ENCODE peak calls at places on chromosomes 11 and 22, in ten cellular contexts. X, A, L, T, F, B, Z, O, H and G are unnamed samples.

GRCh38 chr11:110971110-110971509 is 258.9 kb upstream of the ARHGAP20 start:
- DNase-seq in F (no peak), X (no peak), H (no peak), L (no peak), O (no peak), A (no peak), Z (no peak), T (no peak), B (no peak), G (no peak)

GRCh38 chr11:122093731-122094130 is 22.3 kb downstream of the BLID start:
- DNase-seq in X (no peak), L (no peak), O (no peak), A (no peak), F (no peak), H (no peak), Z (no peak), B (no peak), T (no peak), G (no peak)

GRCh38 chr11:129375731-129376657 is at the start of gene BARX2:
- DNase-seq in O (no peak), H (peak; percentile 76), X (no peak), A (peak; percentile 26), T (peak; percentile 86), L (peak; percentile 82), Z (no peak), F (peak; percentile 33), B (peak; percentile 79), G (no peak)

GRCh38 chr11:132206993-132207392 is 836.6 kb downstream of the NTM start:
- DNase-seq in X (no peak), A (no peak), O (no peak), B (no peak), T (no peak), L (no peak), H (no peak), F (no peak), Z (no peak), G (no peak)

GRCh38 chr11:134530826-134531225 is 118.8 kb upstream of the B3GAT1 start:
- DNase-seq in O (peak; percentile 19), F (no peak), L (no peak), B (no peak), X (peak; percentile 55), Z (no peak), A (no peak), H (no peak), T (no peak), G (no peak)

GRCh38 chr11:88886796-88887195 is 179.0 kb downstream of the GRM5 start:
- DNase-seq in H (no peak), O (no peak), X (no peak), F (peak; percentile 40), Z (peak; percentile 15), T (peak; percentile 84), B (peak; percentile 11), L (no peak), A (peak; percentile 55), G (no peak)

GRCh38 chr11:77672276-77672675 is 34.7 kb upstream of the CLNS1A start:
- DNase-seq in X (no peak), A (no peak), H (no peak), O (no peak), T (no peak), Z (no peak), B (peak; percentile 61), L (no peak), F (no peak), G (no peak)

GRCh38 chr22:24424001-24424900 is 3.1 kb upstream of the ADORA2A start:
- DNase-seq in O (no peak), F (no peak), T (peak; percentile 72), Z (no peak), B (no peak), L (no peak), H (no peak), X (no peak), A (no peak), G (no peak)

GRCh38 chr11:92811341-92811740 is 158.1 kb upstream of the MTNR1B start:
- DNase-seq in F (no peak), A (no peak), L (no peak), B (no peak), X (no peak), T (no peak), O (no peak), H (no peak), Z (no peak), G (peak; percentile 19)

GRCh38 chr11:74019104-74019738 is 10.3 kb upstream of the UCP3 start:
- DNase-seq in T (no peak), A (no peak), X (no peak), B (no peak), H (no peak), L (peak; percentile 69), O (no peak), Z (no peak), F (peak; percentile 17), G (no peak)

GRCh38 chr11:118757881-118758399 is 33.0 kb downstream of the DDX6 start:
- DNase-seq in F (no peak), L (no peak), H (no peak), O (no peak), T (no peak), Z (no peak), X (no peak), A (no peak), B (no peak), G (no peak)

GRCh38 chr22:23217171-23218052 is 37.1 kb downstream of the BCR start:
- DNase-seq in F (no peak), X (no peak), L (no peak), B (no peak), T (no peak), A (no peak), H (no peak), Z (peak; percentile 62), O (no peak), G (no peak)
- H3K4me1 ChIP-seq in F (peaks cover 64% of the 10 kb centered on the region), X (no peaks in the 10 kb centered on the region), L (peaks cover 76% of the 10 kb centered on the region), B (peaks cover 41% of the 10 kb centered on the region), T (peaks cover 61% of the 10 kb centered on the region), A (peaks cover 36% of the 10 kb centered on the region), H (no peaks in the 10 kb centered on the region), Z (peaks cover 62% of the 10 kb centered on the region), O (peaks cover 75% of the 10 kb centered on the region), G (peaks cover 88% of the 10 kb centered on the region)

GRCh38 chr22:46105494-46106278 is 44.6 kb upstream of the PPARA start:
- DNase-seq in Z (no peak), X (peak; percentile 86), L (peak; percentile 79), O (no peak), T (no peak), F (peak; percentile 87), B (peak; percentile 69), A (no peak), H (peak; percentile 87), G (no peak)

GRCh38 chr22:46104881-46105493 is 45.3 kb upstream of the PPARA start:
- DNase-seq in A (no peak), F (no peak), L (no peak), B (no peak), X (no peak), H (no peak), T (no peak), Z (no peak), O (no peak), G (no peak)

GRCh38 chr22:46103664-46104063 is 46.7 kb upstream of the PPARA start:
- DNase-seq in Z (no peak), H (no peak), A (no peak), L (no peak), X (no peak), T (no peak), F (no peak), O (no peak), B (no peak), G (no peak)

GRCh38 chr22:46103181-46103580 is 47.1 kb upstream of the PPARA start:
- DNase-seq in O (no peak), A (no peak), L (no peak), F (no peak), X (no peak), B (no peak), Z (no peak), H (no peak), T (no peak), G (no peak)

GRCh38 chr22:46104170-46104880 is 46.0 kb upstream of the PPARA start:
- DNase-seq in O (no peak), X (no peak), F (no peak), L (peak; percentile 83), T (no peak), H (no peak), B (no peak), A (no peak), Z (no peak), G (no peak)
- TF ChIP-seq POLR2AphosphoS5 in O (no peak), X (no peak), F (no peak), L (no peak), T (no peak), H (peak; percentile 11), B (no peak), A (no peak), Z (no peak), G (no peak)

GRCh38 chr11:66312549-66313320 is 4.1 kb downstream of the CD248 start:
- DNase-seq in O (peak; percentile 99), Z (peak; percentile 98), X (peak; percentile 100), B (peak; percentile 99), T (peak; percentile 99), F (peak; percentile 96), H (peak; percentile 97), L (peak; percentile 99), A (peak; percentile 94), G (peak; percentile 100)
- H3K4me1 ChIP-seq in O (peaks cover 39% of the 10 kb centered on the region), Z (peaks cover 23% of the 10 kb centered on the region), X (no peaks in the 10 kb centered on the region), B (peaks cover 36% of the 10 kb centered on the region), T (peaks cover 22% of the 10 kb centered on the region), F (peaks cover 49% of the 10 kb centered on the region), H (no peaks in the 10 kb centered on the region), L (peaks cover 56% of the 10 kb centered on the region), A (peaks cover 37% of the 10 kb centered on the region), G (peaks cover 63% of the 10 kb centered on the region)

GRCh38 chr11:12719221-12719620 is 45.0 kb downstream of the TEAD1 start:
- DNase-seq in B (no peak), A (no peak), F (no peak), T (peak; percentile 60), O (no peak), L (no peak), Z (no peak), H (no peak), X (no peak), G (no peak)

GRCh38 chr11:12715131-12715530 is 40.9 kb downstream of the TEAD1 start:
- DNase-seq in A (no peak), B (no peak), T (no peak), L (no peak), F (no peak), Z (no peak), O (no peak), X (no peak), H (no peak), G (no peak)

GRCh38 chr11:12716816-12717215 is 42.6 kb downstream of the TEAD1 start:
- DNase-seq in Z (no peak), L (no peak), T (no peak), H (no peak), O (no peak), B (no peak), X (no peak), F (no peak), A (no peak), G (peak; percentile 62)

GRCh38 chr11:12717851-12718291 is 43.6 kb downstream of the TEAD1 start:
- DNase-seq in B (no peak), T (no peak), F (no peak), A (no peak), O (no peak), L (no peak), H (no peak), X (no peak), Z (no peak), G (no peak)

DNA sequence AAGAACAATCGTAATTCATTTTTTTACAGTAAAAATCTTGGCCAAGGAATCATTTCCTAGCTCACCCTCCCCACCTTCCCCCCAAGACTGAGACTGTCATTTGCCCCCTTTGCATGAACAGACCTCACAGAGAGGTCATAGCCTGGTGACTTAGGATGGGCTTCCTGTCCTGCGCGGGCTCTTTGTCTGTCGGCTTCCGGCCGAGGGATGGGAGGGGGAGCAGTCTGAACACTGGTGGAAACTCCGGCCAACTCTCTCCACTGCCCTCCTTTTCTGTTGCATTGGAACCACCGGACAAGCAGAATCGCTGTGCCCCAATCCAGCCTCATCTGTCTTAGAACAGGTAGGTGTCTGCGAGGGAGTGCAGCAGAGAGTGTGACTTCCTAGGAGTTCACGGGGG is 41.7 kb downstream of the TEAD1 start:
- DNase-seq in H (no peak), B (no peak), O (no peak), X (no peak), Z (no peak), L (no peak), F (no peak), A (no peak), T (no peak), G (peak; percentile 90)
- TF ChIP-seq POLR2AphosphoS5 in H (no peak), B (no peak), O (no peak), X (no peak), Z (no peak), L (no peak), F (no peak), A (no peak), T (no peak), G (no peak)